ENCODE peak calls at places on chromosomes 5 and 9, in eight cellular contexts. One of them, this sample, is unnamed.
A peak's percentile ranks its signal among the peaks of the same experiment; 100 is the strongest.

GRCh38 chr9:134619456-134619982 is 22.1 kb upstream of the COL5A1 start:
- DNase-seq in stimulated activated CD4-positive, alpha-beta T cell treated with anti-CD3 and anti-CD28 coated beads, Interleukin-4, amount 100 ng/mL, for 1 hour: no peak
- DNase-seq in fibroblast of lung: no peak
- DNase-seq in activated naive CD4-positive, alpha-beta T cell treated with anti-CD3 and anti-CD28 coated beads for 36 hours: no peak
- DNase-seq in GM23338: no peak
- DNase-seq in EL: no peak
- DNase-seq in T-helper 2 cell: no peak
- DNase-seq in GM20000: no peak
- DNase-seq in this sample: no peak

GRCh38 chr9:79686381-79687130 is 114.8 kb downstream of the TLE4 start:
- DNase-seq in fibroblast of lung: peak; percentile 99
- DNase-seq in GM23338: no peak
- DNase-seq in T-helper 2 cell: no peak
- DNase-seq in EL: peak; percentile 95
- DNase-seq in GM20000: no peak
- DNase-seq in stimulated activated CD4-positive, alpha-beta T cell treated with anti-CD3 and anti-CD28 coated beads, Interleukin-4, amount 100 ng/mL, for 1 hour: no peak
- DNase-seq in activated naive CD4-positive, alpha-beta T cell treated with anti-CD3 and anti-CD28 coated beads for 36 hours: no peak
- DNase-seq in this sample: peak; percentile 52

GRCh38 chr9:96048116-96048953 is 172.8 kb downstream of the ERCC6L2 start:
- DNase-seq in GM23338: peak; percentile 57
- DNase-seq in fibroblast of lung: peak; percentile 14
- DNase-seq in GM20000: no peak
- DNase-seq in T-helper 2 cell: no peak
- DNase-seq in stimulated activated CD4-positive, alpha-beta T cell treated with anti-CD3 and anti-CD28 coated beads, Interleukin-4, amount 100 ng/mL, for 1 hour: peak; percentile 13
- DNase-seq in EL: no peak
- DNase-seq in activated naive CD4-positive, alpha-beta T cell treated with anti-CD3 and anti-CD28 coated beads for 36 hours: peak; percentile 53
- DNase-seq in this sample: no peak

GRCh38 chr5:116454417-116454927 is 120.2 kb downstream of the SEMA6A start:
- DNase-seq in activated naive CD4-positive, alpha-beta T cell treated with anti-CD3 and anti-CD28 coated beads for 36 hours: peak; percentile 16
- DNase-seq in fibroblast of lung: peak; percentile 96
- DNase-seq in stimulated activated CD4-positive, alpha-beta T cell treated with anti-CD3 and anti-CD28 coated beads, Interleukin-4, amount 100 ng/mL, for 1 hour: no peak
- DNase-seq in GM23338: no peak
- DNase-seq in T-helper 2 cell: no peak
- DNase-seq in GM20000: peak; percentile 77
- DNase-seq in EL: peak; percentile 90
- DNase-seq in this sample: peak; percentile 83

GRCh38 chr9:134284273-134284672 is 42.0 kb upstream of the RXRA start:
- DNase-seq in fibroblast of lung: peak; percentile 1
- DNase-seq in activated naive CD4-positive, alpha-beta T cell treated with anti-CD3 and anti-CD28 coated beads for 36 hours: no peak
- DNase-seq in T-helper 2 cell: no peak
- DNase-seq in GM20000: no peak
- DNase-seq in GM23338: no peak
- DNase-seq in stimulated activated CD4-positive, alpha-beta T cell treated with anti-CD3 and anti-CD28 coated beads, Interleukin-4, amount 100 ng/mL, for 1 hour: no peak
- DNase-seq in EL: no peak
- DNase-seq in this sample: no peak

GRCh38 chr9:119827126-119827525 is 457.9 kb upstream of the BRINP1 start:
- DNase-seq in EL: no peak
- DNase-seq in activated naive CD4-positive, alpha-beta T cell treated with anti-CD3 and anti-CD28 coated beads for 36 hours: no peak
- DNase-seq in fibroblast of lung: no peak
- DNase-seq in GM20000: no peak
- DNase-seq in GM23338: no peak
- DNase-seq in stimulated activated CD4-positive, alpha-beta T cell treated with anti-CD3 and anti-CD28 coated beads, Interleukin-4, amount 100 ng/mL, for 1 hour: no peak
- DNase-seq in T-helper 2 cell: no peak
- DNase-seq in this sample: no peak

GRCh38 chr9:26112724-26113123 is 434.5 kb upstream of the TUSC1 start:
- DNase-seq in GM23338: no peak
- DNase-seq in fibroblast of lung: peak; percentile 18
- DNase-seq in activated naive CD4-positive, alpha-beta T cell treated with anti-CD3 and anti-CD28 coated beads for 36 hours: no peak
- DNase-seq in EL: peak; percentile 6
- DNase-seq in GM20000: no peak
- DNase-seq in stimulated activated CD4-positive, alpha-beta T cell treated with anti-CD3 and anti-CD28 coated beads, Interleukin-4, amount 100 ng/mL, for 1 hour: no peak
- DNase-seq in T-helper 2 cell: no peak
- DNase-seq in this sample: no peak

GRCh38 chr9:14417230-14417629 is 103.3 kb upstream of the NFIB start:
- DNase-seq in T-helper 2 cell: no peak
- DNase-seq in EL: no peak
- DNase-seq in GM23338: no peak
- DNase-seq in stimulated activated CD4-positive, alpha-beta T cell treated with anti-CD3 and anti-CD28 coated beads, Interleukin-4, amount 100 ng/mL, for 1 hour: no peak
- DNase-seq in GM20000: no peak
- DNase-seq in fibroblast of lung: peak; percentile 62
- DNase-seq in activated naive CD4-positive, alpha-beta T cell treated with anti-CD3 and anti-CD28 coated beads for 36 hours: no peak
- DNase-seq in this sample: peak; percentile 27

GRCh38 chr5:175216991-175217390 is 227.0 kb downstream of the DRD1 start:
- DNase-seq in fibroblast of lung: peak; percentile 87
- DNase-seq in stimulated activated CD4-positive, alpha-beta T cell treated with anti-CD3 and anti-CD28 coated beads, Interleukin-4, amount 100 ng/mL, for 1 hour: no peak
- DNase-seq in GM23338: no peak
- DNase-seq in EL: peak; percentile 83
- DNase-seq in GM20000: no peak
- DNase-seq in T-helper 2 cell: no peak
- DNase-seq in activated naive CD4-positive, alpha-beta T cell treated with anti-CD3 and anti-CD28 coated beads for 36 hours: no peak
- DNase-seq in this sample: no peak

GRCh38 chr9:98774746-98775145 is 21.6 kb downstream of the ANKS6 start:
- DNase-seq in activated naive CD4-positive, alpha-beta T cell treated with anti-CD3 and anti-CD28 coated beads for 36 hours: peak; percentile 38
- DNase-seq in fibroblast of lung: no peak
- DNase-seq in GM23338: peak; percentile 64
- DNase-seq in EL: peak; percentile 37
- DNase-seq in GM20000: no peak
- DNase-seq in T-helper 2 cell: no peak
- DNase-seq in stimulated activated CD4-positive, alpha-beta T cell treated with anti-CD3 and anti-CD28 coated beads, Interleukin-4, amount 100 ng/mL, for 1 hour: peak; percentile 21
- DNase-seq in this sample: peak; percentile 74

This sample was measured in GM03348.